ENCODE peak calls at places on chromosome 15, in seven cellular contexts. One of them, this sample, is unnamed.

GRCh38 chr15:67474405-67475080 is 46.4 kb upstream of the C15orf61 start:
- DNase-seq in IMR-90: no peak
- DNase-seq in H9: no peak
- DNase-seq in neuronal stem cell: no peak
- DNase-seq in trophoblast cell: no peak
- DNase-seq in mesendoderm: peak
- DNase-seq in H1: no peak
- DNase-seq in this sample: no peak

GRCh38 chr15:57237282-57237642 is 139.0 kb upstream of the CGNL1 start:
- DNase-seq in IMR-90: no peak
- DNase-seq in H9: no peak
- DNase-seq in neuronal stem cell: peak
- DNase-seq in trophoblast cell: no peak
- DNase-seq in mesendoderm: peak
- DNase-seq in H1: no peak
- DNase-seq in this sample: no peak

GRCh38 chr15:80272987-80273386 is 21.0 kb upstream of the CTXND1 start:
- DNase-seq in IMR-90: no peak
- DNase-seq in H9: no peak
- DNase-seq in neuronal stem cell: no peak
- DNase-seq in trophoblast cell: no peak
- DNase-seq in mesendoderm: no peak
- DNase-seq in H1: no peak
- DNase-seq in this sample: no peak

GRCh38 chr15:29470794-29471193 is 201.2 kb upstream of the NSMCE3 start:
- DNase-seq in IMR-90: no peak
- DNase-seq in H9: no peak
- DNase-seq in neuronal stem cell: no peak
- DNase-seq in trophoblast cell: no peak
- DNase-seq in mesendoderm: no peak
- DNase-seq in H1: no peak
- DNase-seq in this sample: no peak

GRCh38 chr15:62896380-62896866 is 146.1 kb upstream of the TPM1 start:
- DNase-seq in IMR-90: no peak
- DNase-seq in H9: no peak
- DNase-seq in neuronal stem cell: no peak
- DNase-seq in trophoblast cell: peak
- DNase-seq in mesendoderm: peak
- DNase-seq in H1: no peak
- DNase-seq in this sample: no peak

GRCh38 chr15:62063851-62064635 is 2.7 kb upstream of the C2CD4A start:
- DNase-seq in IMR-90: no peak
- DNase-seq in H9: no peak
- DNase-seq in neuronal stem cell: no peak
- DNase-seq in trophoblast cell: peak
- DNase-seq in mesendoderm: peak
- DNase-seq in H1: no peak
- DNase-seq in this sample: no peak

GRCh38 chr15:42549782-42550392 is 1.2 kb downstream of the HAUS2 start:
- DNase-seq in IMR-90: no peak
- DNase-seq in H9: no peak
- DNase-seq in neuronal stem cell: no peak
- DNase-seq in trophoblast cell: no peak
- DNase-seq in mesendoderm: no peak
- DNase-seq in H1: no peak
- DNase-seq in this sample: no peak

GRCh38 chr15:55829826-55830225 is 86.9 kb upstream of the PRTG start:
- DNase-seq in IMR-90: no peak
- DNase-seq in H9: no peak
- DNase-seq in neuronal stem cell: no peak
- DNase-seq in trophoblast cell: no peak
- DNase-seq in mesendoderm: no peak
- DNase-seq in H1: no peak
- DNase-seq in this sample: peak

GRCh38 chr15:91522609-91523332 is 330.7 kb upstream of the SLCO3A1 start:
- DNase-seq in IMR-90: peak
- DNase-seq in H9: no peak
- DNase-seq in neuronal stem cell: no peak
- DNase-seq in trophoblast cell: no peak
- DNase-seq in mesendoderm: peak
- DNase-seq in H1: no peak
- DNase-seq in this sample: no peak

DNA sequence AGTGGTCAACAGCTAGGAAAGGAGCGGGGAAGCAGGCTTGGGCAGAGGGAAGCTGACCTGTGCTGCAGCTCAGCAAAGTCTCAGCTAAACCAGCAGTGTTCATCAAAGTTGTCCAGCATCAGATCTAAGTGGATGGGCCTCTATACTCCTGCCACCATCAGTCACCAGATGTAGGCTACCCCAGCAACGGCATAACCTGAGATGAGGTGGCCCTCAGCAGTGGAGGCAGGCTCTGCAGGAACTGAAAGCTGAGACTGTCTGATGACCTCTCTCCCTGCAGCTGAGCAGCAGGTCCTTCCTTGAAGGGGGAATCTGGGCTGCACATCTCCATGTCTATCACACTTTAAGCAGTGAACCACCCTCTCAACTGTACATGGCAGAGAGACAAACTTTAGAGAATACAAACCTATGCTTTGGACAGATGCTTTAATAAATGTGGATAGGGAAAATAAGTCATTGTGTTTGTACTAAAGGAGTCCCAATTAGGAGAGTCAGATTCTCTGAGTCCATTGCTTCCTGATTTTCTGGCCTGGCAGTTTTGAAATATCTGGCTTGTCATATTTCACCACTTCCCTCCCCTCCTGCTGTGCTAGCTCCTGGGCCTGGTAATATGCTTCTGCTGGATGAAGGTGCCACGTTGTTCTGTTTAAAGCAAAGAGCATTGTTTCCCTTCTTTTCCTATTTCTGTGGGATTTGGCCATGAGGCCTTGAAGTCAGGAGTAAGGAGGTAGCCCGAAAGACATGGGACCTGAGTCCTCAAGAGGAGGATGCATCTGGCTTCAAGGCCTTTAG is 11.1 kb upstream of the PSTPIP1 start:
- DNase-seq in IMR-90: no peak
- DNase-seq in H9: no peak
- DNase-seq in neuronal stem cell: no peak
- DNase-seq in trophoblast cell: no peak
- DNase-seq in mesendoderm: no peak
- DNase-seq in H1: no peak
- DNase-seq in this sample: no peak
- H3K23ac ChIP-seq in IMR-90: no peak
- H3K23ac ChIP-seq in H9: no peak
- H3K23ac ChIP-seq in neuronal stem cell: no peak
- H3K23ac ChIP-seq in trophoblast cell: peak
- H3K23ac ChIP-seq in mesendoderm: no peak
- H3K23ac ChIP-seq in H1: no peak
- H3K23ac ChIP-seq in this sample: no peak

GRCh38 chr15:60520041-60520824 is 41.3 kb upstream of the ICE2 start:
- DNase-seq in IMR-90: peak
- DNase-seq in H9: no peak
- DNase-seq in neuronal stem cell: no peak
- DNase-seq in trophoblast cell: no peak
- DNase-seq in mesendoderm: peak
- DNase-seq in H1: no peak
- DNase-seq in this sample: no peak
- H3K27ac ChIP-seq in IMR-90: no peak
- H3K27ac ChIP-seq in H9: no peak
- H3K27ac ChIP-seq in neuronal stem cell: peak
- H3K27ac ChIP-seq in trophoblast cell: no peak
- H3K27ac ChIP-seq in mesendoderm: no peak
- H3K27ac ChIP-seq in H1: no peak
- H3K27ac ChIP-seq in this sample: no peak

DNA sequence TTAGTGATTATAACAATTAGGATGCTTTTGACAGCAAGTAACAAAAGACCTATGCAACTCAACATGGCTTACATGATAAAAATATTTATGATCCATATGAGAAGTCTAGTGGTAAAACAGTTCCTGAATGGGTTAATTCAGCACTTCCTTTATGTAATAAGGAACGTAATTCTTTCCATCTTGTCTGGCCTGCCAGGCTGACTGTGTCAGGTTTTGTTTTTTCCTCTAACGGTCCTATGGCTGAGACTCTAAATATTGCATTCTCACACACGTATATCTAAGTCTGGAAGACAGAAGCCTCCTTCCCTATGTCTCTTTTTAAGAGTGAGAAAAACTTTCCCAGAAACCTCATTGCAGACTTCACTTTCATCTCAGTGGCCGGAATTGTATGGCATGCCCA is 50.6 kb downstream of the DUT start:
- DNase-seq in IMR-90: no peak
- DNase-seq in H9: no peak
- DNase-seq in neuronal stem cell: no peak
- DNase-seq in trophoblast cell: no peak
- DNase-seq in mesendoderm: no peak
- DNase-seq in H1: no peak
- DNase-seq in this sample: no peak
- H3K23ac ChIP-seq in IMR-90: no peak
- H3K23ac ChIP-seq in H9: no peak
- H3K23ac ChIP-seq in neuronal stem cell: no peak
- H3K23ac ChIP-seq in trophoblast cell: no peak
- H3K23ac ChIP-seq in mesendoderm: no peak
- H3K23ac ChIP-seq in H1: no peak
- H3K23ac ChIP-seq in this sample: no peak

DNA sequence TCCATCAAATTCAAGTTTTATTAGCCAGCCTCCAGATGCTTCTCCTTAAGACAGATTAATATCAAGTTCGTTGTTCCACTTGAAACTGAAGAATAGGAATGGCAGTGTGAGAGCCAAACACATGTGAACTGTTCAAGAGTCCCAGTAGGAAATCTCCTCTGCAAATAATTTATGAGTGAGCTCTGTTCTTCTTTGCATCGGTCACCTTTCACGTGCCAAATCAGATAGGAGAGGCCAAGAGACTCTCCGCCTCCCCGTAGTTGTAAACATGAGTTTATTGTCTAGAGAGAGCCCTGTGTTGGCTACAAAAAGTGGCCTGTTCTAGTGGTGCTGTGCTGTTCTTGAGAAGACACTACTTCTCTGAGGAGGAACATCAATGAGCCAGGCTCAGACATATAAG is 372.1 kb upstream of the NR2F2 start:
- DNase-seq in IMR-90: no peak
- DNase-seq in H9: no peak
- DNase-seq in neuronal stem cell: no peak
- DNase-seq in trophoblast cell: no peak
- DNase-seq in mesendoderm: no peak
- DNase-seq in H1: no peak
- DNase-seq in this sample: no peak
- H3K27ac ChIP-seq in IMR-90: no peak
- H3K27ac ChIP-seq in H9: no peak
- H3K27ac ChIP-seq in neuronal stem cell: no peak
- H3K27ac ChIP-seq in trophoblast cell: no peak
- H3K27ac ChIP-seq in mesendoderm: no peak
- H3K27ac ChIP-seq in H1: no peak
- H3K27ac ChIP-seq in this sample: no peak

DNA sequence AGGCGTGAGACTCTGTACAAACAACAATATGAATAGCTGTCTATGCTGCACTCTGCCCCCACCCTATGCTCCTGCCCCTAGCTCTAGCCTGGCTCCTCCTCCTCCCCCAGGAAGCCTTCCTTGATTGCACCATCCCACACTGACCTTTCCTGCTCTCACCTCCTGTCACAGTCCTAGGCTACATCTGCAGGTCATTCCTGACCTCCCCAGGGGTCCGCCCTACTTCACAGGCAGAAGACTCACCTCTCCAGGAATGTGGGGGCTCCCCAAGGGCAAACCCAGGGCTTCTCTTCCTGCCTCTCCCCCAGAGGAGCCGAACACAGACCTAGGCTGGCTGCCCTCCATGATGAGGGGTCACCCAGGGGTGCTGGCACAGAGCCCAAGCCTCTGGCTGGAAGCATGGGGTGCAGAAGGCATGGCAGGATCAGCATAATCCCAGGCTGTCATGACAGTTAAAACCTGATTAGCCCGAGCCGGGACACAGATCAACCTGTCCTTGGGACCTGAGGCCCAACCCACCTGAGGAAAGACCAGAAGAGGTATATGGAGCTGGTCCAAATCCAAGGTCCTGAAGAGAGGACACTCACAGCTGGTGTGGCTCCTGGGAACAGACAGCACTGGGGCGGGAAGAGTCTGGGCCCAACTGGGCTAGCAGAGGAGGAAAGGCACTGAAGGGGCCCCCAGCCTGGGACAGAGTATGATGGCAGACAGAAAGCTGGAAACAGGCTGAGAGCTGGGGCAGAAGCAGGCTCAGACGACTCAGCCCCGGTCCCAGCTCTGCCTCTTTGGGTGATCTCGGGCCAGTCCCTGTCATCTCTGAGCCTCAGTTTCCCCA is 5.9 kb downstream of the SEMA7A start:
- DNase-seq in IMR-90: no peak
- DNase-seq in H9: no peak
- DNase-seq in neuronal stem cell: no peak
- DNase-seq in trophoblast cell: no peak
- DNase-seq in mesendoderm: no peak
- DNase-seq in H1: no peak
- DNase-seq in this sample: no peak
- H3K23ac ChIP-seq in IMR-90: no peak
- H3K23ac ChIP-seq in H9: no peak
- H3K23ac ChIP-seq in neuronal stem cell: no peak
- H3K23ac ChIP-seq in trophoblast cell: no peak
- H3K23ac ChIP-seq in mesendoderm: no peak
- H3K23ac ChIP-seq in H1: no peak
- H3K23ac ChIP-seq in this sample: no peak

This sample was measured in mesenchymal stem cell.